ENCODE peak calls at places on chromosomes 13 and 19, in seven cellular contexts. T is ascending aorta, Q is breast epithelium, Y is cardiac muscle cell, O is lower lobe of right lung, N is uterus, J is PC-3. B is an unnamed sample.

GRCh38 chr13:88887045-88887662 is 1216.0 kb downstream of the SLITRK5 start:
- DNase-seq in T (no peak), Q (no peak), Y (no peak), O (no peak), N (no peak), J (no peak), B (no peak)

GRCh38 chr19:24049537-24049936 is 37.5 kb upstream of the ZNF254 start:
- DNase-seq in T (no peak), Q (no peak), Y (no peak), O (no peak), N (no peak), J (no peak), B (no peak)

GRCh38 chr13:43269037-43269476 is 245.7 kb downstream of the DNAJC15 start:
- DNase-seq in T (no peak), Q (no peak), Y (peak; percentile 96), O (no peak), N (peak; percentile 57), J (peak; percentile 90), B (no peak)

GRCh38 chr19:39845621-39846175 is 481 bp downstream of the FBL start:
- DNase-seq in T (no peak), Q (no peak), Y (peak; percentile 31), O (no peak), N (no peak), J (no peak), B (no peak)

GRCh38 chr13:108494991-108495661 is 134.3 kb upstream of the MYO16 start:
- DNase-seq in T (no peak), Q (no peak), Y (no peak), O (no peak), N (no peak), J (no peak), B (no peak)

GRCh38 chr13:106597190-106597589 is 29.3 kb upstream of the ARGLU1 start:
- DNase-seq in T (no peak), Q (no peak), Y (peak; percentile 55), O (no peak), N (peak; percentile 43), J (no peak), B (peak; percentile 27)

GRCh38 chr13:36728006-36728405 is 54.2 kb downstream of the SERTM1 start:
- DNase-seq in T (no peak), Q (no peak), Y (no peak), O (no peak), N (no peak), J (no peak), B (no peak)

GRCh38 chr13:107518292-107518691 is 697.0 kb downstream of the LIG4 start:
- DNase-seq in T (no peak), Q (no peak), Y (peak; percentile 21), O (no peak), N (no peak), J (peak; percentile 31), B (no peak)

GRCh38 chr13:30936920-30937319 is 4.5 kb downstream of the TEX26 start:
- DNase-seq in T (no peak), Q (no peak), Y (no peak), O (no peak), N (no peak), J (no peak), B (no peak)

GRCh38 chr13:59906413-59907027 is 257.2 kb downstream of the DIAPH3 start:
- DNase-seq in T (no peak), Q (no peak), Y (peak; percentile 68), O (no peak), N (no peak), J (peak; percentile 41), B (no peak)

GRCh38 chr13:30696278-30697176 is 38.8 kb upstream of the ALOX5AP start:
- DNase-seq in T (no peak), Q (no peak), Y (peak; percentile 54), O (peak; percentile 71), N (no peak), J (no peak), B (no peak)

GRCh38 chr13:35855531-35856019 is 275.6 kb downstream of the DCLK1 start:
- DNase-seq in T (no peak), Q (no peak), Y (no peak), O (no peak), N (no peak), J (peak; percentile 77), B (no peak)

GRCh38 chr13:33931397-33931987 is 113.5 kb downstream of the RFC3 start:
- DNase-seq in T (no peak), Q (no peak), Y (peak; percentile 76), O (no peak), N (no peak), J (peak; percentile 75), B (peak; percentile 34)

GRCh38 chr13:44280461-44280860 is 93.2 kb upstream of the SERP2 start:
- DNase-seq in T (no peak), Q (no peak), Y (no peak), O (no peak), N (no peak), J (peak; percentile 40), B (no peak)

GRCh38 chr13:37608750-37609339 is 10.3 kb upstream of the POSTN start:
- DNase-seq in T (no peak), Q (no peak), Y (no peak), O (no peak), N (no peak), J (peak; percentile 10), B (no peak)

GRCh38 chr19:7977021-7977722 is 28.3 kb downstream of the ELAVL1 start:
- DNase-seq in T (no peak), Q (no peak), Y (no peak), O (peak; percentile 42), N (no peak), J (no peak), B (no peak)

GRCh38 chr19:23440207-23440606 is 44.9 kb upstream of the ZNF91 start:
- DNase-seq in T (no peak), Q (no peak), Y (no peak), O (no peak), N (no peak), J (no peak), B (no peak)

DNA sequence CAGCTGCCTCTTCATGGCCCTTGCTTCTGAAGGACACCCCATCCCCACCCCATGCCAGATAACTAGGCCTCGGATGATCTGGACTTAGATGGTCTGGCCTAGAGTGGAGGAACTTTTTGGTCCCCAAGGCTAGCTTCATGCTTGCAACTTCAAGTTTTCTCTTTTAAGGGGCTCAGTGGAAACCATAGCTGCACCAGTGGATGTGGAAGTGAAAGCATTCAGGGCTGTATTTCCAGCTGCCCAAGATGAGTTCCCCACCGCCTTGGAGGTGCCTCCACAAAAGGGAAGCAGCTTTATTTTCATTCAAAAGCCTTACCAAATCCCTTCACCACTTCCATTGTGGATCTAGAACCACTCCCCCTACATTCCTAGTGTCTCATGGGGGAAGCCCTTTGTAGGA is 17.6 kb upstream of the GSX1 start:
- DNase-seq in T (no peak), Q (no peak), Y (no peak), O (no peak), N (no peak), J (no peak), B (no peak)
- H3K27me3 ChIP-seq in T (no peaks in the 10 kb centered on the region), Q (no peaks in the 10 kb centered on the region), Y (peaks cover 65% of the 10 kb centered on the region), O (peaks cover 23% of the 10 kb centered on the region), N (no peaks in the 10 kb centered on the region), J (peaks cover 8% of the 10 kb centered on the region), B (peaks cover 7% of the 10 kb centered on the region)

GRCh38 chr19:47511681-47512080 is 3.2 kb downstream of the NAPA start:
- DNase-seq in T (no peak), Q (no peak), Y (peak; percentile 52), O (no peak), N (peak; percentile 63), J (no peak), B (no peak)

GRCh38 chr19:47512948-47513319 is 1.9 kb downstream of the NAPA start:
- DNase-seq in T (no peak), Q (no peak), Y (no peak), O (no peak), N (no peak), J (no peak), B (no peak)

GRCh38 chr19:47511128-47511517 is 3.7 kb downstream of the NAPA start:
- DNase-seq in T (no peak), Q (no peak), Y (peak; percentile 52), O (no peak), N (peak; percentile 82), J (no peak), B (peak; percentile 68)

GRCh38 chr19:47510516-47511127 is 4.2 kb downstream of the NAPA start:
- DNase-seq in T (no peak), Q (no peak), Y (no peak), O (no peak), N (no peak), J (no peak), B (no peak)

DNA sequence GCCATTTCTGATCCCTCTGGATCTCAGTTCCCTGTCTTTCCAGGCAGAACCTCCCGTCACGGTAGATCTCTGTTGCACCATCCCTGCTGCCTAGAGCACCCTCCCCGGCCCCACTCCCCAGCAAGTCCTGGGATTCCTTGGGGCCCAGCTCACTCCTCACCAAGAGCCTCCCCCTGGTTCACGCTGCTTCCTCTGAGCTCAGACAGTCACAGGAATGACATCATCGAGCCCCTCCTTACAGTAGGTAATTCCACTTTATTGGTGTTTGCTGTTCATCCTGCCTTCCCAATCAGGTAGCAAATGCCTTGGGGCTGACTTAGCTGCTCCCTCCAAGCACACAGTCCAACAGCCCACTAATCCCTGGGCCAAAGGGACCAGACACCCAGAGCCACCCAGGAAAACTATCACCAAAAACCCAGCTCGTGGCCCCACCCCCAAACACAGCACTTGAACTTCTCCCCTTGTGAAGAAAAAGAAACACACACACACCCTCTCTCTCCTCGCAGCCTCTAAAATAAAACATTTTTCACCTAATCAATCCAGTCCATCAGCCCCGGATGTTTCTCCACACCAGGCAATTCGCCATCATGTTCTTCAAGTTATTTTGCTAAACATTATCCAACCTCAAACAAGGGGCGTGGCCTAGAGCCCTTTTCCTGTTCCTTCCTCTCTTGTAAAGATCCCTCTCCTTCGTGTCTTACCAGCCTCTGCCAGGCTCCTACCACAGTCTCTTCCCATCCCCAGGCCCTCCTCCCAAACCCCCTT is 2.5 kb downstream of the NAPA start:
- DNase-seq in T (no peak), Q (peak; percentile 78), Y (peak; percentile 71), O (peak; percentile 65), N (no peak), J (peak; percentile 37), B (no peak)
- H3K4me1 ChIP-seq in T (peaks cover 26% of the 10 kb centered on the region), Q (peaks cover 31% of the 10 kb centered on the region), Y (no peaks in the 10 kb centered on the region), O (peaks cover 74% of the 10 kb centered on the region), N (peaks cover 52% of the 10 kb centered on the region), J (peaks cover 35% of the 10 kb centered on the region), B (no peaks in the 10 kb centered on the region)

DNA sequence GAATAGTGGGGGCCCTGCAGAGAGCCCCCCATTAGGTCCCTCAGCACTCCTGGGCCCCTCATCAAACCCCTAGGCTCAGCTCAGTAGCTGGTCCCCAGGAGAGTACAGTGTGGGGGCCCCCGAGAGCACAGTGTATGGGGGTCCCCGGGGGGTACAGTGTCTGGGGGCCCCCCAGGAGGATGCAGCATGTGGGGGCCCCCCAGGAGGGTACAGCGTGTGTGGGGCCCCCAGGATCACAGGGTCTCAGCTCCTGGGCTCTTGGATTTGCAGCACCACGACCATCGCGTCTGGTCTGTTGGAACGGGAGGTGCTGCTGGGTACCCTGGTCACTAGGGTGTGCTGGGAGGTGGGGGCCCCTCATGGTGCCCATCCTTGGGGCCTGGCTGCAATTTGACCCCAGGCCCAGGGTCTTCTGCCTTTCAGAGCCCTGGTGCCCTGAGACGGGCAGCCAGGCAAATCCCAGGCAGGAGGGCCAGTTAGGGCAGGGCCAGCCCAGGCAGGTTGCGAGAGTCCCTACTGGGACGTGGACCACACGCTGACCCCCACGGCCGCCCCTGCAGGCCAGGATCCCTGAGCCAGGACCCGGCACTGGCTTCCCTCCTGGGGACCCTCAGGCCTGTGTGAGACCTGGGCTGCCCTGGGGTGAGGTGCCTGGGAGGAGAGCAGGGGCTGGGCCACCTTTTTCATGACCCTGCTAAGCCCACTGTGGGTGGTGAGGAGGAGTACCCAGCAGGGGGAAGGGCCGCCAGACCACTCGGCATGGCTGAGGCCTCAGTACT is 13.6 kb downstream of the CBARP start:
- DNase-seq in T (no peak), Q (no peak), Y (no peak), O (no peak), N (no peak), J (no peak), B (no peak)
- H3K27me3 ChIP-seq in T (no peaks in the 10 kb centered on the region), Q (no peaks in the 10 kb centered on the region), Y (no peaks in the 10 kb centered on the region), O (no peaks in the 10 kb centered on the region), N (no peaks in the 10 kb centered on the region), J (no peaks in the 10 kb centered on the region), B (no peaks in the 10 kb centered on the region)

GRCh38 chr13:98577823-98578285 is 947 bp upstream of the STK24 start:
- DNase-seq in T (no peak), Q (no peak), Y (no peak), O (no peak), N (no peak), J (no peak), B (no peak)
- H3K4me1 ChIP-seq in T (no peaks in the 10 kb centered on the region), Q (peaks cover 6% of the 10 kb centered on the region), Y (peaks cover 40% of the 10 kb centered on the region), O (peaks cover 53% of the 10 kb centered on the region), N (no peaks in the 10 kb centered on the region), J (peaks cover 26% of the 10 kb centered on the region), B (peaks cover 17% of the 10 kb centered on the region)